ENCODE peak calls at places on chromosomes 4 and X, in nine cellular contexts. P, K, I, L, M, H, X, Q and S are unnamed samples.
A peak's percentile ranks its signal among the peaks of the same experiment; 100 is the strongest.

GRCh38 chr4:121376097-121376496 is 4.7 kb downstream of the QRFPR start:
- DNase-seq in P (no peak), K (no peak), I (no peak), L (no peak), M (no peak), H (no peak), X (no peak), Q (no peak), S (no peak)

GRCh38 chrX:8873102-8873501 is 71.9 kb upstream of the FAM9A start:
- DNase-seq in P (no peak), K (no peak), I (no peak), L (no peak), M (no peak), H (peak; percentile 57), X (no peak), Q (no peak), S (no peak)

GRCh38 chr4:100189820-100190642 is at the start of gene DDIT4L:
- DNase-seq in P (no peak), K (peak; percentile 56), I (peak; percentile 8), L (no peak), M (peak; percentile 44), H (peak; percentile 48), X (no peak), Q (peak; percentile 29), S (no peak)

GRCh38 chr4:15231265-15232091 is 196.4 kb upstream of the C1QTNF7 start:
- DNase-seq in P (peak; percentile 69), K (no peak), I (peak; percentile 71), L (peak; percentile 11), M (peak; percentile 76), H (peak; percentile 91), X (peak; percentile 46), Q (peak; percentile 84), S (peak; percentile 66)

GRCh38 chr4:7788687-7789425 is 150.8 kb downstream of the AFAP1 start:
- DNase-seq in P (no peak), K (no peak), I (no peak), L (no peak), M (no peak), H (no peak), X (no peak), Q (no peak), S (no peak)

GRCh38 chr4:21226637-21227538 is 526.6 kb downstream of the PACRGL start:
- DNase-seq in P (no peak), K (no peak), I (no peak), L (no peak), M (peak; percentile 80), H (no peak), X (no peak), Q (no peak), S (no peak)

GRCh38 chr4:184599492-184600135 is 49.6 kb downstream of the CASP3 start:
- DNase-seq in P (no peak), K (peak; percentile 87), I (no peak), L (no peak), M (no peak), H (no peak), X (no peak), Q (no peak), S (no peak)

GRCh38 chr4:153556441-153556815 is 90.3 kb downstream of the TMEM131L start:
- DNase-seq in P (no peak), K (no peak), I (no peak), L (no peak), M (no peak), H (no peak), X (no peak), Q (no peak), S (no peak)

GRCh38 chr4:59091376-59092142 is 1981.4 kb upstream of the IGFBP7 start:
- DNase-seq in P (no peak), K (no peak), I (no peak), L (no peak), M (no peak), H (peak; percentile 1), X (no peak), Q (peak; percentile 4), S (no peak)

GRCh38 chrX:44306336-44306735 is 37.1 kb downstream of the EFHC2 start:
- DNase-seq in P (no peak), K (no peak), I (no peak), L (no peak), M (peak; percentile 37), H (peak; percentile 63), X (no peak), Q (no peak), S (no peak)

GRCh38 chr4:88382621-88383020 is 4.0 kb downstream of the HERC6 start:
- DNase-seq in P (peak; percentile 23), K (peak; percentile 8), I (no peak), L (no peak), M (no peak), H (no peak), X (no peak), Q (no peak), S (peak; percentile 78)

GRCh38 chr4:39469429-39470077 is 10.7 kb downstream of the LIAS start:
- DNase-seq in P (no peak), K (peak; percentile 90), I (peak; percentile 24), L (no peak), M (no peak), H (peak; percentile 92), X (peak; percentile 73), Q (peak; percentile 66), S (peak; percentile 52)

GRCh38 chr4:60605651-60606354 is 594.3 kb upstream of the ADGRL3 start:
- DNase-seq in P (no peak), K (no peak), I (no peak), L (no peak), M (no peak), H (no peak), X (peak; percentile 35), Q (no peak), S (no peak)

GRCh38 chr4:114922582-114922912 is 190.9 kb downstream of the NDST4 start:
- DNase-seq in P (no peak), K (no peak), I (no peak), L (no peak), M (no peak), H (no peak), X (no peak), Q (no peak), S (no peak)

GRCh38 chr4:67700119-67700873 is 659 bp downstream of the UBA6 start:
- DNase-seq in P (no peak), K (peak; percentile 55), I (no peak), L (no peak), M (no peak), H (peak; percentile 4), X (no peak), Q (peak; percentile 65), S (peak; percentile 39)

GRCh38 chrX:40971736-40972135 is 113.5 kb upstream of the USP9X start:
- DNase-seq in P (no peak), K (peak; percentile 35), I (no peak), L (no peak), M (no peak), H (peak; percentile 39), X (no peak), Q (peak; percentile 62), S (no peak)

GRCh38 chr4:76758290-76758882 is 139.6 kb downstream of the SOWAHB start:
- DNase-seq in P (no peak), K (no peak), I (peak; percentile 51), L (no peak), M (no peak), H (peak; percentile 40), X (peak; percentile 61), Q (peak; percentile 45), S (no peak)

GRCh38 chr4:133891001-133891400 is 310.6 kb downstream of the PABPC4L start:
- DNase-seq in P (no peak), K (no peak), I (no peak), L (no peak), M (no peak), H (peak; percentile 41), X (no peak), Q (no peak), S (no peak)

GRCh38 chr4:3668825-3669552 is 97.2 kb upstream of the ADRA2C start:
- DNase-seq in P (no peak), K (no peak), I (no peak), L (no peak), M (no peak), H (no peak), X (no peak), Q (no peak), S (no peak)

GRCh38 chr4:104940927-104941326 is 205.7 kb upstream of the TET2 start:
- DNase-seq in P (no peak), K (no peak), I (no peak), L (no peak), M (no peak), H (no peak), X (no peak), Q (no peak), S (no peak)

GRCh38 chr4:185590982-185591381 is 55.7 kb upstream of the PDLIM3 start:
- DNase-seq in P (no peak), K (no peak), I (no peak), L (no peak), M (no peak), H (no peak), X (no peak), Q (no peak), S (no peak)

GRCh38 chr4:108110450-108110849 is 58.3 kb downstream of the LEF1 start:
- DNase-seq in P (no peak), K (no peak), I (no peak), L (no peak), M (no peak), H (no peak), X (no peak), Q (no peak), S (no peak)

GRCh38 chrX:130299279-130300009 is 30.7 kb upstream of the ZNF280C start:
- DNase-seq in P (no peak), K (no peak), I (no peak), L (no peak), M (peak; percentile 44), H (no peak), X (peak; percentile 45), Q (no peak), S (no peak)

GRCh38 chr4:185265942-185266341 is 56.5 kb downstream of the SNX25 start:
- DNase-seq in P (no peak), K (no peak), I (no peak), L (no peak), M (no peak), H (peak; percentile 83), X (no peak), Q (peak; percentile 10), S (no peak)

GRCh38 chr4:151169223-151169622 is 69.8 kb downstream of the RPS3A start:
- DNase-seq in P (no peak), K (peak; percentile 82), I (no peak), L (no peak), M (peak; percentile 31), H (peak; percentile 65), X (peak; percentile 79), Q (peak; percentile 93), S (no peak)

GRCh38 chr4:159593651-159594050 is 490.8 kb downstream of the RAPGEF2 start:
- DNase-seq in P (no peak), K (no peak), I (no peak), L (no peak), M (no peak), H (no peak), X (no peak), Q (no peak), S (no peak)

GRCh38 chrX:68985135-68985725 is 156.4 kb downstream of the EFNB1 start:
- DNase-seq in P (no peak), K (no peak), I (no peak), L (no peak), M (no peak), H (no peak), X (no peak), Q (no peak), S (no peak)

GRCh38 chrX:131801911-131802310 is 221.2 kb upstream of the STK26 start:
- DNase-seq in P (no peak), K (no peak), I (no peak), L (no peak), M (no peak), H (no peak), X (no peak), Q (no peak), S (no peak)

GRCh38 chrX:74536142-74537010 is 78.0 kb downstream of the RLIM start:
- DNase-seq in P (peak; percentile 30), K (peak; percentile 93), I (peak; percentile 53), L (no peak), M (peak; percentile 64), H (peak; percentile 91), X (peak; percentile 78), Q (peak; percentile 90), S (peak; percentile 9)